ENCODE peak calls at places on chromosomes 6 and 20, in five cellular contexts. D is BJ, C is dorsolateral prefrontal cortex, V is AG10803, T is fibroblast of villous mesenchyme. B is an unnamed sample.

GRCh38 chr6:5087389-5087788 is 2.2 kb downstream of the PPP1R3G start:
- DNase-seq in C (peak; percentile 34), V (no peak), D (no peak), T (no peak), B (no peak)

GRCh38 chr6:35300848-35301247 is 3.2 kb downstream of the DEF6 start:
- DNase-seq in V (no peak), D (no peak), T (no peak), C (no peak), B (no peak)

GRCh38 chr6:2804516-2804915 is 37.1 kb downstream of the SERPINB1 start:
- DNase-seq in T (no peak), C (no peak), V (no peak), D (no peak), B (no peak)

GRCh38 chr6:21955196-21955595 is 341.6 kb downstream of the PRL start:
- DNase-seq in D (no peak), T (no peak), V (no peak), C (no peak), B (no peak)

GRCh38 chr6:156953125-156953477 is 175.9 kb downstream of the ARID1B start:
- DNase-seq in D (no peak), T (no peak), C (no peak), V (no peak), B (peak; percentile 22)

GRCh38 chr6:166573456-166574216 is 12.8 kb downstream of the RAMACL start:
- DNase-seq in T (no peak), V (no peak), C (no peak), D (no peak), B (no peak)

GRCh38 chr6:73797861-73798260 is 101.9 kb downstream of the CD109 start:
- DNase-seq in C (no peak), T (no peak), D (no peak), V (no peak), B (no peak)

GRCh38 chr6:108902389-108902792 is 54.2 kb downstream of the ARMC2 start:
- DNase-seq in C (no peak), T (no peak), V (peak; percentile 16), D (no peak), B (peak; percentile 73)

GRCh38 chr6:100968934-100969333 is 87.8 kb upstream of the ASCC3 start:
- DNase-seq in C (no peak), D (no peak), V (no peak), T (no peak), B (no peak)

GRCh38 chr6:150535818-150536220 is 63.9 kb upstream of the PLEKHG1 start:
- DNase-seq in T (no peak), D (no peak), V (no peak), C (no peak), B (no peak)

GRCh38 chr20:55264825-55265224 is 740.5 kb downstream of the CBLN4 start:
- DNase-seq in T (no peak), C (no peak), V (no peak), D (no peak), B (no peak)

GRCh38 chr6:85469276-85470022 is 19.6 kb downstream of the NT5E start:
- DNase-seq in D (no peak), C (no peak), V (peak; percentile 47), T (no peak), B (no peak)

GRCh38 chr6:17596085-17596484 is 4.0 kb upstream of the FAM8A1 start:
- DNase-seq in C (no peak), T (no peak), V (no peak), D (no peak), B (no peak)

GRCh38 chr20:56249244-56249955 is 868 bp downstream of the MC3R start:
- DNase-seq in V (no peak), C (no peak), D (no peak), T (peak; percentile 36), B (peak; percentile 3)

GRCh38 chr6:10837009-10837691 is 1.2 kb downstream of the MAK start:
- DNase-seq in V (no peak), D (no peak), C (peak; percentile 6), T (peak; percentile 11), B (peak; percentile 4)

GRCh38 chr6:18147160-18147559 is 7.7 kb downstream of the TPMT start:
- DNase-seq in V (peak; percentile 64), D (peak; percentile 38), T (peak; percentile 17), C (no peak), B (peak; percentile 48)

GRCh38 chr6:16399198-16399597 is 160.8 kb downstream of the GMPR start:
- DNase-seq in C (no peak), T (no peak), V (peak; percentile 24), D (no peak), B (no peak)

GRCh38 chr6:53103993-53104675 is 38.9 kb downstream of the FBXO9 start:
- DNase-seq in D (no peak), C (no peak), T (no peak), V (no peak), B (peak; percentile 6)

GRCh38 chr6:57108691-57109090 is 18.7 kb downstream of the ZNF451 start:
- DNase-seq in C (no peak), V (no peak), T (no peak), D (no peak), B (no peak)

GRCh38 chr6:14129572-14129971 is 12.0 kb downstream of the CD83 start:
- DNase-seq in D (no peak), C (peak; percentile 44), T (peak; percentile 50), V (peak; percentile 65), B (peak; percentile 82)

GRCh38 chr20:51910202-51911050 is 108.1 kb upstream of the SALL4 start:
- DNase-seq in C (no peak), D (peak; percentile 70), V (peak; percentile 20), T (peak; percentile 26), B (no peak)
- H3K4me3 ChIP-seq in C (no peak overlapping the region), D (no peak overlapping the region), V (no peak overlapping the region), T (no peak overlapping the region), B (no peak overlapping the region)

GRCh38 chr6:82589509-82590206 is 226.0 kb downstream of the TPBG start:
- DNase-seq in C (no peak), D (peak; percentile 59), T (peak; percentile 76), V (peak; percentile 49), B (peak; percentile 50)
- TF ChIP-seq CTCF in C (no peak), D (peak; percentile 20), T (peak; percentile 28), V (peak; percentile 30), B (peak; percentile 26)

DNA sequence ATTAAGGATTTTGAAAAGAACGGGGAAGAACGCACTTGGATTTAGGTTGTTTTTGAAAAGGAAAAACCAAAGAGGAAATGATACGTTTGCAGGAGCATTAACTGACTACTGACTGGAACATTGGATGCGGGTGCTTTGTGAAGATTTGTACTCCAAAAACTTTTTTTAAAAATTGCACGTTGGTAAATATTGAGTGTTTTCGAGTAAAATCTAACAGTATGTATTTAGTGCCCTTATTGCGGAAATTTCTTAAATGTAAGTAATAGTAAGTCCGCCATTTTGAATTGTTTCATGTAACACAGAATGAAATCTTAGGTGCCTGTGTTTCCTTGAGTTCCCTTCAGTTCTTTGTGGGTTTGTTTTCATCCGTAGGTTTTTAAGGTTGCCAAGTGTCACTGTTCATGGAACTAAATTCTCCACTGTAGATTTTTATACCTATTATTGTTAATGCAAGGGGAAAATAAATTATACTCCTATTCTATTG is 15.2 kb upstream of the LIN28B start:
- DNase-seq in T (no peak), D (no peak), V (no peak), C (no peak), B (no peak)
- H3K4me3 ChIP-seq in T (peak overlapping the region; percentile 51), D (peak overlapping the region; percentile 8), V (peak overlapping the region; percentile 26), C (no peak overlapping the region), B (peak overlapping the region; percentile 20)

GRCh38 chr20:31496761-31497295 is 17.4 kb upstream of the HM13 start:
- DNase-seq in D (no peak), T (no peak), V (peak; percentile 68), C (no peak), B (peak; percentile 52)
- TF ChIP-seq CTCF in D (no peak), T (no peak), V (no peak), C (no peak), B (no peak)

DNA sequence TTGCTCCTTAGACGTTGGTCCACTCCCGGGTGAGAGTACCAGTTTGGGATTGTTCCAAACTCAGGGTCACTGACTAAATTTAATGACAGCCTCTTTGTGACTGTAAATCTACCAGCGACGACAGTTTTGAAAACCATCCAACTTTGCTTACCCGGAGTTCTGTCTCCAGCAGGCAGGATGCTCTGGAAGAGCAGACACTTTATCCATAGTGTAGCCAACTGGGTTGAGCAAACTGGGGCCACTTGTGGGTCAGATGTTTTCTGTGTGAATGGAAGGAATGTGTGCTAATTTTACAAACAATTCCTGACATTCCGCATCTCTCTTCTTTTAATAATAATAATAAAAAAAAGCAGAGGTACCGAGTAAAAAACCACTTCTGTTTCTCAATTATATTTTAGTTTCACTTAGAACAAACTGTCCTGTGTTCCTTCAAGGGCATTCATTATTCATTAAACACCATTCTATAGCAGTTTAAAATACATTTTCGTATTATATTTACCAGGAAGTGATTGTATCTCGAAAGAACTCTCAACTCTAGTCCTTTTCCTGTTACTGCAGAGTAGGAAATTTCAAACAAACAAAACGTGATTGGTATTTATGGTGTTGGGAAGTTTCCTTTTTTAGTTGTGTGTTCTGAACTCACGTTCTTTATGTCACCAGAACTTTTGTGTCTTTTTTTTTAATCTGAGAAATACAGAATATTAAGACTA is 139.7 kb upstream of the BTBD3 start:
- DNase-seq in C (no peak), V (peak; percentile 80), T (peak; percentile 61), D (peak; percentile 42), B (peak; percentile 54)
- H3K4me3 ChIP-seq in C (peak overlapping the region; percentile 27), V (peak overlapping the region; percentile 12), T (no peak overlapping the region), D (peak overlapping the region; percentile 12), B (peak overlapping the region; percentile 20)

GRCh38 chr6:3885262-3886036 is 36.3 kb downstream of the FAM50B start:
- DNase-seq in C (no peak), T (no peak), V (no peak), D (no peak), B (no peak)
- TF ChIP-seq CTCF in C (no peak), T (peak; percentile 22), V (peak; percentile 38), D (peak; percentile 24), B (peak; percentile 25)

GRCh38 chr20:45409531-45410272 is 1.6 kb downstream of the DBNDD2 start:
- DNase-seq in T (no peak), D (no peak), V (no peak), C (no peak), B (no peak)

GRCh38 chr20:45407067-45407745 is 883 bp upstream of the DBNDD2 start:
- DNase-seq in V (peak; percentile 28), T (peak; percentile 60), C (peak; percentile 47), D (no peak), B (peak; percentile 31)

GRCh38 chr20:45407783-45408645 is at the start of gene DBNDD2:
- DNase-seq in D (no peak), V (no peak), C (peak; percentile 85), T (no peak), B (no peak)

GRCh38 chr20:45410887-45411286 is 2.8 kb downstream of the DBNDD2 start:
- DNase-seq in D (no peak), C (no peak), V (no peak), T (no peak), B (no peak)

DNA sequence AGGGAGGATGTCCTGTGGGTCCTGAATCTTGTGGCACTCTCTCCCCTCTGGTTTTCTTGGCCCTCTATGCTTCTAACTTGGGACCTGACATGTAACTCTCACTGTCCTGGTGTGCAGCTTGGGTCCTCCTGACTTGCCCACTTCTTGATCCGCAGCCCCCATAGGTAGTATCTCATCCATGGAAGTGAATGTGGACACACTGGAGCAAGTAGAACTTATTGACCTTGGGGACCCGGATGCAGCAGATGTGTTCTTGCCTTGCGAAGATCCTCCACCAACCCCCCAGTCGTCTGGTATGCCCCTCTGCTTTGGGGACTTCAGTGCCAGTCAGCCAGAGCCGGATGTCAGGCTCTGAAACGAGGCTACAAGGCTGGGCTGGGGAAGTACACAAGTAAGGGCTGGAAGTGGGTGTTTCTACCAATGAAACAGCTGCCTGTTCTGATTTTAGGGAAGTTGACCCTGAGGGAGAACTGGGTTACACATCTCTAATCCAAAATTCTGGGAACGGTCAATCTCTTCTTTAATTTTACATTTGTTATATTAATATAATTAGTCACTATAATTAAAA is 641 bp downstream of the DBNDD2 start:
- DNase-seq in T (no peak), V (no peak), C (no peak), D (no peak), B (no peak)
- H3K4me3 ChIP-seq in T (no peak overlapping the region), V (no peak overlapping the region), C (peak overlapping the region; percentile 92), D (no peak overlapping the region), B (no peak overlapping the region)